ENCODE peak calls at places on chromosomes 6 and 20, in seven cellular contexts. A is nucleus accumbens; J is posterior cingulate gyrus; E is hypothalamus; P is fibroblast of lung; R is GM03348; H is CD8-positive, alpha-beta T cell. F is an unnamed sample.
A peak's percentile ranks its signal among the peaks of the same experiment; 100 is the strongest.

GRCh38 chr6:127290391-127290963 is 23.8 kb downstream of the RNF146 start:
- DNase-seq in A (no peak), J (no peak), E (no peak), P (no peak), R (no peak), H (no peak), F (no peak)

GRCh38 chr6:160900031-160900430 is 91.5 kb upstream of the MAP3K4 start:
- DNase-seq in A (no peak), J (no peak), E (no peak), P (no peak), R (no peak), H (no peak), F (no peak)

GRCh38 chr6:71321344-71321743 is 32.7 kb downstream of the OGFRL1 start:
- DNase-seq in A (no peak), J (no peak), E (no peak), P (peak; percentile 11), R (no peak), H (no peak), F (no peak)

GRCh38 chr20:16064991-16065707 is 508.1 kb downstream of the KIF16B start:
- DNase-seq in A (no peak), J (no peak), E (no peak), P (peak; percentile 9), R (no peak), H (no peak), F (peak; percentile 60)

GRCh38 chr6:134539865-134540323 is 222.0 kb upstream of the SGK1 start:
- DNase-seq in A (peak; percentile 41), J (no peak), E (no peak), P (no peak), R (peak; percentile 8), H (no peak), F (peak; percentile 99)

GRCh38 chr6:140180306-140180705 is 805.9 kb upstream of the CITED2 start:
- DNase-seq in A (no peak), J (no peak), E (no peak), P (no peak), R (no peak), H (no peak), F (no peak)

GRCh38 chr20:36528875-36529425 is 12.4 kb upstream of the MYL9 start:
- DNase-seq in A (no peak), J (no peak), E (no peak), P (no peak), R (no peak), H (no peak), F (no peak)

GRCh38 chr6:157868835-157869234 is 45.8 kb downstream of the SNX9 start:
- DNase-seq in A (no peak), J (no peak), E (no peak), P (no peak), R (no peak), H (no peak), F (no peak)

GRCh38 chr6:155033021-155033801 is 38.1 kb downstream of the TIAM2 start:
- DNase-seq in A (no peak), J (no peak), E (no peak), P (no peak), R (no peak), H (no peak), F (no peak)

GRCh38 chr20:20547221-20547875 is 165.1 kb downstream of the RALGAPA2 start:
- DNase-seq in A (no peak), J (no peak), E (no peak), P (peak; percentile 90), R (no peak), H (no peak), F (no peak)

GRCh38 chr6:64290867-64291266 is 655.3 kb downstream of the PHF3 start:
- DNase-seq in A (no peak), J (no peak), E (no peak), P (no peak), R (no peak), H (no peak), F (peak; percentile 71)